ENCODE peak calls at places on chromosomes 12 and 14, in four cellular contexts. R is MM.1S, J is PC-3, F is hepatocyte. L is an unnamed sample.

GRCh38 chr12:5518584-5519365 is 86.9 kb downstream of the NTF3 start:
- DNase-seq in J (no peak), F (no peak), R (no peak), L (no peak)

GRCh38 chr12:64419696-64420095 is 15.5 kb downstream of the XPOT start:
- DNase-seq in J (no peak), F (no peak), R (no peak), L (no peak)

GRCh38 chr12:132454949-132455418 is 35.0 kb upstream of the FBRSL1 start:
- DNase-seq in J (no peak), R (no peak), F (no peak), L (no peak)

GRCh38 chr14:71290960-71291466 is 383.8 kb downstream of the PCNX1 start:
- DNase-seq in J (peak; percentile 99), F (peak; percentile 49), R (peak; percentile 80), L (no peak)

GRCh38 chr12:1398673-1399072 is 195.7 kb downstream of the FBXL14 start:
- DNase-seq in J (peak; percentile 11), F (no peak), R (peak; percentile 29), L (no peak)

GRCh38 chr12:59689776-59690175 is 93.9 kb downstream of the SLC16A7 start:
- DNase-seq in F (no peak), R (no peak), J (peak; percentile 5), L (no peak)

GRCh38 chr12:89770391-89770790 is 61.8 kb upstream of the ATP2B1 start:
- DNase-seq in F (no peak), R (no peak), J (peak; percentile 18), L (no peak)

GRCh38 chr12:68932123-68932700 is 759 bp downstream of the CPM start:
- DNase-seq in J (peak; percentile 8), F (no peak), R (no peak), L (peak; percentile 71)

DNA sequence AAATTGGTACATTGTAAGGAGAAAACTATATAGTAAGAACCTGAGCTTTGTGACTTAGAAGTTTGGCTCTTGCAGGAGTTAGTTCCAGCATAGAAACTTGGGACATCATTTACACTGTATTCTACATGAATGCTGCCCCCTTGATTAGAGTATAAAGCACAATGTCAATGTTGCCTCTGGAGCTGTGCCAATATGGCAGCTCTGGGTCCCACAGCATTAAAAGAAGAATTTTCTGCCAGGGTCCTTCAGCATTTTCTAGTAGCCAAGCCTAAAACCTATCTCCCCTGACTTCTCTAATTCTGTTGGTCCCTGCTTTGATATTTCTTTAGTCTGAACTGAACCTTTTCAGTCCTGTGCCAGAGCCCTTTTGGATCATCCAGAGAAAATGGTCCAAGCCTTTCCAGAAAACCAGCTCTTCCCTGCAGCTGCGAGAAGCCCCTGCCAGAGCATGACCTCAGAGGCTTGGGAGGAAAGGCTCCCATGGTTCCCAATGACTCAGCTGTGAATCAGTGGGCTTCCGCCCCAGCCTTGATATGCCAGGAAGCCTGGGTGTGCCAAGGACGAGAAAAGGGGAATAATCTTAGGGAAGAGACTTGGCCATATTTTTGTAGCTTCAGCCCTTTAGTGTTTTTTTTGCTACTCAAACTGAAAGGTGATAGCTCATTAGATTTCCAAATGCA is 43.2 kb downstream of the PLEKHG7 start:
- DNase-seq in F (peak; percentile 23), R (no peak), J (peak; percentile 98), L (peak; percentile 93)
- H3K4me3 ChIP-seq in F (no peak overlapping the region), R (no peak overlapping the region), J (peak overlapping the region; percentile 38), L (peak overlapping the region; percentile 27)

GRCh38 chr12:114869091-114869834 is 185.3 kb upstream of the TBX3 start:
- DNase-seq in J (peak; percentile 42), F (peak; percentile 60), R (no peak), L (no peak)
- H3K4me2 ChIP-seq in J (no peak overlapping the region), F (no peak overlapping the region), R (no peak overlapping the region), L (no peak overlapping the region)

GRCh38 chr12:56521209-56521589 is 421 bp upstream of the RBMS2 start:
- DNase-seq in R (no peak), F (no peak), J (no peak), L (no peak)
- H2AFZ ChIP-seq in R (peak overlapping the region; percentile 36), F (peak overlapping the region; percentile 77), J (peak overlapping the region; percentile 45), L (peak overlapping the region; percentile 90)

DNA sequence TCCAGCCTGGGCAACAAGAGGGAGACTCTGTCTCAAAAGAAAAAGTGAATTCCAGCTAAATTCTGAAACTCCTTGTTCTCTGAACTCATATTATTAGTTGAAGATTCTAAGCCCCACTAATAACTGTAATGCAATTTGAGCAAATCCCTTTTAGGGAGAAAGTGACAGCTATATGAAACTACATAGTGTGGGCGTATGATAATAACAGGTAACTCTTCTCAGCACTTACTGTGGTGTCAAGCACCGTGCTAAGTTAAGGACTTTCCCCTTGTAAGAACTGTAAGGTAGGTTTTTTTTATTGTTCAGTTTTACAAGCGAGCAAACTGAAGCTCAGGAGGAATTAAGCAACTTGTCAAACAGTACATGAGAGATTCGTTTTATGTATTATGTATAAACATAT is 5.4 kb downstream of the ANKRD13A start:
- DNase-seq in J (no peak), R (peak; percentile 21), F (no peak), L (no peak)
- H3K4me3 ChIP-seq in J (no peak overlapping the region), R (peak overlapping the region; percentile 34), F (no peak overlapping the region), L (no peak overlapping the region)

DNA sequence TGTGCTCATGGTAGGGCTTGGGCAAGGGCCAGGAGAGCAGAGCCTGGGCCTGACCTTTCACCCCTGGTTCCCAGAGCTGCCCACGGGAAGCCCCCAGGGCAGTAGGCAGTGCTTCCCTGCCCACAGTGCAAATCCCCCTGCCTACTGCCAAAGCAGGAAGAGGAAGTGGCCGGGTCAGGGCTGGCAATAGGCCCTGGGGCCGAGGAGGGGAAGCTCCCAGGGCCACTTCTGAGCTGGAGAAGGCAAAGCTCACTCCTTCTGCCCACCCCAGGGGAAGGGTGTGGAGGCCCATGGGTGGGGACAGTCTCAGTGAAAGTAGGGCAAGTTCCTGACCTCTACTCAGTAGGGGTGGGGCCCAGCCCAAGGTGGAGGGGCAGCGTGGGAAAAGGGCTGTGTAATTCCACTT is 5.4 kb upstream of the NR4A1 start:
- DNase-seq in F (no peak), J (no peak), R (no peak), L (no peak)
- H3K4me2 ChIP-seq in F (no peak overlapping the region), J (no peak overlapping the region), R (no peak overlapping the region), L (no peak overlapping the region)